ENCODE peak calls at places on chromosomes 1 and 21, in nine cellular contexts. Z, P, L, U, H, R, N, Y and O are unnamed samples.

GRCh38 chr1:18641005-18641941 is 10.6 kb downstream of the PAX7 start:
- DNase-seq in Z (no peak), P (no peak), L (no peak), U (no peak), H (no peak), R (no peak), N (no peak), Y (no peak), O (no peak)

GRCh38 chr1:155004352-155005075 is 1.9 kb downstream of the ZBTB7B start:
- DNase-seq in Z (no peak), P (no peak), L (no peak), U (no peak), H (peak), R (no peak), N (no peak), Y (no peak), O (no peak)

GRCh38 chr1:47753808-47754207 is 243.4 kb downstream of the TRABD2B start:
- DNase-seq in Z (no peak), P (no peak), L (no peak), U (no peak), H (no peak), R (no peak), N (peak), Y (no peak), O (no peak)

GRCh38 chr1:209766051-209766450 is 10.2 kb downstream of the TRAF3IP3 start:
- DNase-seq in Z (peak), P (no peak), L (no peak), U (no peak), H (no peak), R (no peak), N (no peak), Y (no peak), O (no peak)

GRCh38 chr1:39762550-39763540 is 8.3 kb downstream of the OXCT2 start:
- DNase-seq in Z (no peak), P (no peak), L (no peak), U (no peak), H (no peak), R (no peak), N (no peak), Y (no peak), O (no peak)

GRCh38 chr21:29245104-29245643 is 53.5 kb upstream of the BACH1 start:
- DNase-seq in Z (no peak), P (no peak), L (no peak), U (no peak), H (peak), R (peak), N (no peak), Y (no peak), O (no peak)

GRCh38 chr1:32988665-32989064 is 24.1 kb upstream of the RNF19B start:
- DNase-seq in Z (no peak), P (peak), L (no peak), U (no peak), H (peak), R (peak), N (no peak), Y (peak), O (no peak)

GRCh38 chr1:31122101-31122735 is 56.7 kb upstream of the PUM1 start:
- DNase-seq in Z (no peak), P (no peak), L (no peak), U (no peak), H (no peak), R (no peak), N (peak), Y (no peak), O (no peak)

GRCh38 chr1:37763791-37764741 is 854 bp downstream of the EPHA10 start:
- DNase-seq in Z (no peak), P (no peak), L (no peak), U (peak), H (peak), R (peak), N (peak), Y (no peak), O (no peak)

GRCh38 chr1:111769517-111770146 is 13.9 kb downstream of the DDX20 start:
- DNase-seq in Z (peak), P (no peak), L (no peak), U (peak), H (peak), R (peak), N (peak), Y (peak), O (peak)

GRCh38 chr1:46451948-46452930 is 37.4 kb upstream of the DMBX1 start:
- DNase-seq in Z (no peak), P (no peak), L (no peak), U (no peak), H (no peak), R (no peak), N (no peak), Y (no peak), O (no peak)

GRCh38 chr1:193614275-193614674 is 427.9 kb upstream of the B3GALT2 start:
- DNase-seq in Z (no peak), P (no peak), L (no peak), U (no peak), H (no peak), R (no peak), N (no peak), Y (no peak), O (no peak)

GRCh38 chr1:197671920-197672319 is 103.4 kb downstream of the DENND1B start:
- DNase-seq in Z (no peak), P (no peak), L (no peak), U (no peak), H (no peak), R (no peak), N (no peak), Y (no peak), O (no peak)

GRCh38 chr1:31977361-31978131 is 36.1 kb upstream of the KHDRBS1 start:
- DNase-seq in Z (no peak), P (no peak), L (no peak), U (peak), H (peak), R (peak), N (peak), Y (peak), O (no peak)

GRCh38 chr1:235532350-235532749 is 28.1 kb upstream of the B3GALNT2 start:
- DNase-seq in Z (no peak), P (no peak), L (no peak), U (no peak), H (peak), R (peak), N (no peak), Y (no peak), O (no peak)

GRCh38 chr1:12521096-12521495 is 96.9 kb downstream of the DHRS3 start:
- DNase-seq in Z (no peak), P (no peak), L (no peak), U (peak), H (peak), R (no peak), N (no peak), Y (no peak), O (no peak)

GRCh38 chr1:229230893-229231753 is 39.8 kb upstream of the RAB4A start:
- DNase-seq in Z (no peak), P (no peak), L (no peak), U (no peak), H (no peak), R (no peak), N (peak), Y (no peak), O (no peak)

GRCh38 chr21:37155216-37155615 is 82.2 kb downstream of the TTC3 start:
- DNase-seq in Z (no peak), P (no peak), L (no peak), U (no peak), H (no peak), R (peak), N (no peak), Y (no peak), O (no peak)

GRCh38 chr1:21598417-21598816 is 70.7 kb downstream of the RAP1GAP start:
- DNase-seq in Z (no peak), P (no peak), L (no peak), U (no peak), H (no peak), R (no peak), N (no peak), Y (no peak), O (no peak)

GRCh38 chr21:28865488-28866186 is 127.0 kb downstream of the LTN1 start:
- DNase-seq in Z (no peak), P (no peak), L (no peak), U (no peak), H (peak), R (no peak), N (no peak), Y (no peak), O (no peak)

GRCh38 chr1:215845224-215845902 is 278.3 kb downstream of the KCTD3 start:
- DNase-seq in Z (no peak), P (no peak), L (no peak), U (peak), H (peak), R (peak), N (no peak), Y (peak), O (no peak)

GRCh38 chr1:116764466-116764896 is 10.3 kb downstream of the CD2 start:
- DNase-seq in Z (no peak), P (no peak), L (no peak), U (no peak), H (no peak), R (no peak), N (no peak), Y (no peak), O (no peak)

GRCh38 chr1:16904560-16905111 is 8.9 kb downstream of the RNU1-2 start:
- DNase-seq in Z (peak), P (peak), L (peak), U (peak), H (peak), R (peak), N (peak), Y (peak), O (peak)

GRCh38 chr1:40495315-40495903 is 13.2 kb upstream of the EXO5 start:
- DNase-seq in Z (no peak), P (no peak), L (no peak), U (no peak), H (no peak), R (no peak), N (peak), Y (no peak), O (no peak)

GRCh38 chr1:225462429-225462713 is 34.5 kb upstream of the LBR start:
- DNase-seq in Z (no peak), P (no peak), L (no peak), U (no peak), H (no peak), R (no peak), N (peak), Y (no peak), O (no peak)

GRCh38 chr1:111197598-111198289 is 2.7 kb downstream of the DENND2D start:
- DNase-seq in Z (peak), P (no peak), L (no peak), U (no peak), H (peak), R (peak), N (peak), Y (no peak), O (peak)

GRCh38 chr1:234916840-234917239 is 211.8 kb downstream of the TOMM20 start:
- DNase-seq in Z (no peak), P (peak), L (no peak), U (no peak), H (no peak), R (no peak), N (no peak), Y (no peak), O (no peak)

GRCh38 chr1:55257958-55258357 is 42.8 kb upstream of the USP24 start:
- DNase-seq in Z (peak), P (no peak), L (no peak), U (no peak), H (no peak), R (peak), N (peak), Y (no peak), O (peak)

GRCh38 chr1:80445021-80445420 is 1355.7 kb upstream of the ADGRL2 start:
- DNase-seq in Z (no peak), P (no peak), L (no peak), U (no peak), H (no peak), R (no peak), N (peak), Y (peak), O (no peak)

GRCh38 chr1:204941415-204942338 is 71.0 kb downstream of the NFASC start:
- DNase-seq in Z (no peak), P (no peak), L (no peak), U (peak), H (peak), R (peak), N (peak), Y (no peak), O (peak)

GRCh38 chr1:148372731-148373130 is 110.4 kb downstream of the PPIAL4G start:
- DNase-seq in Z (peak), P (no peak), L (no peak), U (no peak), H (peak), R (peak), N (no peak), Y (no peak), O (peak)

GRCh38 chr1:2801535-2802291 is at the start of gene TTC34:
- DNase-seq in Z (peak), P (no peak), L (no peak), U (no peak), H (peak), R (no peak), N (peak), Y (no peak), O (no peak)

GRCh38 chr1:31579374-31579773 is 3.1 kb downstream of the TINAGL1 start:
- DNase-seq in Z (no peak), P (no peak), L (no peak), U (no peak), H (no peak), R (no peak), N (no peak), Y (no peak), O (no peak)

GRCh38 chr1:85203573-85204169 is 2.9 kb upstream of the SYDE2 start:
- DNase-seq in Z (no peak), P (no peak), L (no peak), U (no peak), H (peak), R (peak), N (no peak), Y (no peak), O (no peak)

GRCh38 chr21:42973309-42973990 is 912 bp upstream of the PKNOX1 start:
- DNase-seq in Z (no peak), P (peak), L (no peak), U (no peak), H (no peak), R (no peak), N (no peak), Y (no peak), O (no peak)

GRCh38 chr1:101993703-101994102 is 3.0 kb downstream of the OLFM3 start:
- DNase-seq in Z (no peak), P (no peak), L (no peak), U (no peak), H (peak), R (no peak), N (peak), Y (no peak), O (peak)

GRCh38 chr1:101992816-101993575 is 3.7 kb downstream of the OLFM3 start:
- DNase-seq in Z (no peak), P (no peak), L (no peak), U (no peak), H (no peak), R (no peak), N (no peak), Y (no peak), O (no peak)

GRCh38 chr1:101995984-101996731 is 568 bp downstream of the OLFM3 start:
- DNase-seq in Z (no peak), P (no peak), L (no peak), U (no peak), H (no peak), R (no peak), N (peak), Y (no peak), O (no peak)

GRCh38 chr1:102002057-102002456 is 5.3 kb upstream of the OLFM3 start:
- DNase-seq in Z (no peak), P (no peak), L (no peak), U (no peak), H (no peak), R (no peak), N (no peak), Y (no peak), O (no peak)

GRCh38 chr1:101996830-101997485 is at the start of gene OLFM3:
- DNase-seq in Z (no peak), P (no peak), L (no peak), U (no peak), H (peak), R (no peak), N (peak), Y (no peak), O (peak)
- H3K4me3 ChIP-seq in Z (no peak), P (no peak), L (no peak), U (no peak), H (no peak), R (no peak), N (peak), Y (no peak), O (no peak)

DNA sequence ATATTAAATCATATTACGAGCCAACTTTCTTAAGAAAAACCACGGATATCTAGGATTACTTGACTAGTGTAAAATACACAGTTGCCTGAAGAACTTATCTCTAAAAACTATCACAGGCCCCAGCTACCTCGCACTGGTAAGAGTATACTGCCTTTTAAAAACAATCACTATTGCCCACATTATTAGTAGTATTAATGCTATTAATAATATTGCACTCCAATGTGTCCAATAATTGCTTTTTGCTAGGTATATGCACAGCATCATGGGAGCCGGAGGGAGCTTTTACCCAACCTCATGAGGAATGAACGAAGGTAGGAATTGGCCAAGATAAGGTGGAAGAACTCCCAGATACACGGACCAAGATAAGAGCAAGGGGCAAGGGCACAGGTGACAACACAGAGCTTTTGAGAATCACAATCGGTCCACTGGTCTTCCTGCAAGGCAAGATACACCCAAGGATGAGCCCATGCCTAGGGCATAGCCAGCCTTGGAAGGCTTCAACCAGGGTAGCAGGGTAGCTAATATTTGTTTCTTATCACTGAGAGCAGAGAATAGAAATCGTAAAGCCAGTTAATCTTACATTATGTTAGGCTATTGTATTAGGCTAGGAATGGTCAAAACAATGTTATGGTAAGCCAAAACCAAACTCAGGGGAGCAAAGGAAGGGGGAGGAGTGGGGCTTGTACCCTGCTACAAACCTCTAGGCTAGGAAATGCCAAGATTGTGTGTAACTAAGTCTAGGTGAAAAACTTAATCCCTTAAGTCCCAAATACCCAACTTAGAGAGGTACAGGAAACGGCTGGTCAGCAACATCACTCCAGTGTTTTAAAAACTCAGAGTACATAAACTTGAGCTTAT is 9.4 kb downstream of the GLUL start:
- DNase-seq in Z (no peak), P (no peak), L (no peak), U (no peak), H (no peak), R (no peak), N (no peak), Y (no peak), O (no peak)
- H3K4me3 ChIP-seq in Z (no peak), P (no peak), L (no peak), U (no peak), H (no peak), R (no peak), N (no peak), Y (no peak), O (no peak)

DNA sequence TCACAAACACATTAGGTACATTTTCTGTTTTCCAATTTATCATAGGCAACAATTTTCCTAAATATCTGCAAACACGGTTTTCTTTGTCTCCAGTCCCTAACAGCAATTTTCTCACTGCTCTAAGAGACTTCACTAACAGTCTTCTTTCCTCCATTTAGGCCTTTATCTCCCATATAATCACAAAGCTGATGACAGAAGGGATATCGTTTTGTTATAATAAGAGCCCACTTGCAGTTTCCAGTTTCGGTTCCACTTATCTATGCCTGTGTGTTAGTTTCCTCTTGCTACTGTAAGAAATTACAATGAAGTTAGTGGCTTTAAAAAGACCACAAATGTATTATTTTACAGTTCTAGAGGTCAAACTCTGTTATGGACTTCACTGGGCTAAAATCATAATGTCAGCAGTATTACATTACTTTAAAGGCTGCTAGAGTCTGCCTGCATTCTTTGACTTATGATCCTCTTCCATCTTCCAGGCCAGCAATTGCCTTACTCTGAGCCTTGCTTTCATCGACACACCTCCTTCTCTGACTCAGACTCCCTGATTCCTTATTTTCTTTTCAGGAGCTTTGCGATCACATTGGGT is 549.3 kb downstream of the NCAM2 start:
- DNase-seq in Z (no peak), P (no peak), L (no peak), U (no peak), H (no peak), R (peak), N (peak), Y (no peak), O (no peak)
- H3K4me3 ChIP-seq in Z (no peak), P (no peak), L (no peak), U (no peak), H (no peak), R (no peak), N (no peak), Y (no peak), O (no peak)

GRCh38 chr1:71882241-71883036 is 399.9 kb downstream of the NEGR1 start:
- DNase-seq in Z (no peak), P (no peak), L (no peak), U (no peak), H (no peak), R (peak), N (no peak), Y (no peak), O (no peak)

GRCh38 chr1:71881611-71882010 is 400.7 kb downstream of the NEGR1 start:
- DNase-seq in Z (no peak), P (no peak), L (no peak), U (no peak), H (no peak), R (peak), N (peak), Y (no peak), O (peak)
- H3K4me3 ChIP-seq in Z (no peak), P (no peak), L (no peak), U (no peak), H (no peak), R (no peak), N (no peak), Y (no peak), O (no peak)

DNA sequence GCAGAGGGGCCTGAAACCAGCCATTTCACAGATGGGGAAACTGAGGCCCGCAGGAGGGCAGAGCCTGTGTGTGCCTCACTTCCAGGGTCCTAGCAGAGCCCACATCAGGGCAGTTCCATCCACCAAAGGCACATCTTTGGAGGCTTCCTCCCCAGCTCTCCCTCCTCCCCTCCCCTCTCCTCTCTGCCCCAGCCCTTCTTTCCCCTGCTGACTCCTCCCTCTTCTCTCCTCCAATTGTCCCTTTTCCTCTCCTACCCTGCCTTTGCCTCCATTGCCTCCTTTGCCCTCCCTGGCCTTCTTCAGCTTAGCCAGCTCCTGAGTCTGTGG is 56.6 kb downstream of the TMEM53 start:
- DNase-seq in Z (no peak), P (no peak), L (no peak), U (no peak), H (no peak), R (no peak), N (no peak), Y (no peak), O (no peak)
- H3K4me3 ChIP-seq in Z (no peak), P (no peak), L (peak), U (no peak), H (peak), R (no peak), N (no peak), Y (peak), O (no peak)

GRCh38 chr21:32413697-32414578 is 1.4 kb downstream of the EVA1C start:
- DNase-seq in Z (no peak), P (no peak), L (no peak), U (no peak), H (peak), R (no peak), N (no peak), Y (no peak), O (no peak)
- H3K4me3 ChIP-seq in Z (peak), P (peak), L (peak), U (peak), H (no peak), R (no peak), N (no peak), Y (no peak), O (no peak)

GRCh38 chr1:41727749-41728115 is 191.0 kb downstream of the HIVEP3 start:
- DNase-seq in Z (no peak), P (no peak), L (no peak), U (no peak), H (no peak), R (no peak), N (no peak), Y (no peak), O (no peak)
- H3K4me3 ChIP-seq in Z (no peak), P (no peak), L (no peak), U (no peak), H (no peak), R (no peak), N (no peak), Y (no peak), O (no peak)